ENCODE peak calls at places on chromosome 2, in ten cellular contexts. C is adrenal gland; R is prostate gland; E is psoas muscle; L is H7; P is SJCRH30; D is lower lobe of right lung; V is body of pancreas; J is naive thymus-derived CD4-positive, alpha-beta T cell; G is breast epithelium. S is an unnamed sample. For H3K36me3, the result is how much of the 10 kb centered on the place peaks cover.

GRCh38 chr2:197209742-197210408 is 100.7 kb downstream of the ANKRD44 start:
- DNase-seq in C (no peak), R (no peak), E (no peak), L (no peak), P (no peak), D (peak), V (no peak), J (peak), G (no peak), S (no peak)

GRCh38 chr2:69581774-69582581 is 61.6 kb downstream of the AAK1 start:
- DNase-seq in C (peak), R (no peak), E (no peak), L (no peak), P (peak), D (peak), V (peak), J (peak), G (no peak), S (no peak)

GRCh38 chr2:233477548-233478433 is 88.8 kb downstream of the USP40 start:
- DNase-seq in C (no peak), R (no peak), E (peak), L (peak), P (no peak), D (no peak), V (no peak), J (no peak), G (no peak), S (no peak)

GRCh38 chr2:182761903-182762302 is 45.8 kb downstream of the DNAJC10 start:
- DNase-seq in C (peak), R (no peak), E (no peak), L (no peak), P (no peak), D (no peak), V (no peak), J (no peak), G (no peak), S (no peak)

GRCh38 chr2:9230051-9230802 is 23.6 kb downstream of the ASAP2 start:
- DNase-seq in C (no peak), R (no peak), E (peak), L (no peak), P (no peak), D (no peak), V (no peak), J (no peak), G (no peak), S (no peak)

GRCh38 chr2:60463249-60463648 is 90.2 kb downstream of the BCL11A start:
- DNase-seq in C (peak), R (no peak), E (no peak), L (no peak), P (no peak), D (no peak), V (no peak), J (no peak), G (no peak), S (no peak)

GRCh38 chr2:9004338-9005204 is 1.1 kb upstream of the MBOAT2 start:
- DNase-seq in C (no peak), R (no peak), E (no peak), L (no peak), P (peak), D (no peak), V (no peak), J (no peak), G (no peak), S (no peak)

GRCh38 chr2:238106698-238107524 is 6.8 kb downstream of the ESPNL start:
- DNase-seq in C (no peak), R (no peak), E (peak), L (peak), P (peak), D (peak), V (peak), J (no peak), G (peak), S (peak)

GRCh38 chr2:85920810-85921545 is 32.2 kb upstream of the ST3GAL5 start:
- DNase-seq in C (no peak), R (no peak), E (no peak), L (no peak), P (peak), D (no peak), V (no peak), J (no peak), G (no peak), S (no peak)

GRCh38 chr2:235508371-235509160 is 14.7 kb downstream of the AGAP1 start:
- DNase-seq in C (no peak), R (no peak), E (no peak), L (no peak), P (no peak), D (no peak), V (no peak), J (no peak), G (no peak), S (peak)

GRCh38 chr2:207474871-207475485 is 54.8 kb upstream of the CREB1 start:
- DNase-seq in C (peak), R (peak), E (no peak), L (no peak), P (peak), D (no peak), V (peak), J (peak), G (no peak), S (no peak)

GRCh38 chr2:178403671-178404379 is 47.1 kb downstream of the PRKRA start:
- DNase-seq in C (no peak), R (no peak), E (no peak), L (no peak), P (peak), D (no peak), V (no peak), J (no peak), G (no peak), S (no peak)

GRCh38 chr2:152622228-152622627 is 95.0 kb downstream of the PRPF40A start:
- DNase-seq in C (no peak), R (no peak), E (no peak), L (no peak), P (no peak), D (no peak), V (no peak), J (no peak), G (no peak), S (no peak)

GRCh38 chr2:168210898-168211570 is 36.4 kb downstream of the STK39 start:
- DNase-seq in C (no peak), R (peak), E (no peak), L (no peak), P (no peak), D (no peak), V (no peak), J (no peak), G (no peak), S (no peak)

GRCh38 chr2:102724016-102724490 is 37.8 kb upstream of the TMEM182 start:
- DNase-seq in C (no peak), R (no peak), E (no peak), L (no peak), P (no peak), D (no peak), V (no peak), J (no peak), G (no peak), S (no peak)
- H3K36me3 ChIP-seq in C (under half), R (under half), E (under half), L (under half), P (under half), D (half or more), V (under half), J (under half), G (under half), S (under half)

DNA sequence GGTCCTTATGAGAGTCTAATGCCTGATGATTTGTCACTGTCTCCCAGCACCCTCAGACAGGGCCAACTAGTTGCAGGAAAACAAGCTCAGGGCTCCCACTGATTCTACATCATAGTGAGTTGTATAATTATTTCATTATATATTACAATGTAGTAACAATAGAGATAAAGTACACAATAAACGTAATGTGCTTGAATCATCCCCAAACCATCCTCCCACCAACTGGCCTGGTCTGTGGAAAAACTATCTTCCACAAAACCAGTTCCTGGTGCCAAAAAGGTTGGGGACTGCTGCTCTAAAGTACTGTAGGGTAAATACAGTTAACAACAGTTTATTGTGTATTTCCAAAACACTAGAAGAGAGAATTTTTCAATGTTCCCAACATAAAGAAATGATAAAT is 91.8 kb upstream of the TFCP2L1 start:
- DNase-seq in C (no peak), R (no peak), E (no peak), L (no peak), P (no peak), D (no peak), V (no peak), J (no peak), G (no peak), S (no peak)
- H3K36me3 ChIP-seq in C (half or more), R (under half), E (under half), L (under half), P (under half), D (half or more), V (under half), J (under half), G (under half), S (under half)

GRCh38 chr2:216118474-216118873 is 9.3 kb downstream of the XRCC5 start:
- DNase-seq in C (no peak), R (no peak), E (no peak), L (no peak), P (no peak), D (no peak), V (no peak), J (no peak), G (no peak), S (no peak)
- H3K36me3 ChIP-seq in C (half or more), R (under half), E (under half), L (half or more), P (half or more), D (half or more), V (under half), J (under half), G (under half), S (half or more)

GRCh38 chr2:20267529-20267928 is 42.6 kb upstream of the SDC1 start:
- DNase-seq in C (no peak), R (no peak), E (no peak), L (no peak), P (no peak), D (no peak), V (no peak), J (no peak), G (no peak), S (no peak)

DNA sequence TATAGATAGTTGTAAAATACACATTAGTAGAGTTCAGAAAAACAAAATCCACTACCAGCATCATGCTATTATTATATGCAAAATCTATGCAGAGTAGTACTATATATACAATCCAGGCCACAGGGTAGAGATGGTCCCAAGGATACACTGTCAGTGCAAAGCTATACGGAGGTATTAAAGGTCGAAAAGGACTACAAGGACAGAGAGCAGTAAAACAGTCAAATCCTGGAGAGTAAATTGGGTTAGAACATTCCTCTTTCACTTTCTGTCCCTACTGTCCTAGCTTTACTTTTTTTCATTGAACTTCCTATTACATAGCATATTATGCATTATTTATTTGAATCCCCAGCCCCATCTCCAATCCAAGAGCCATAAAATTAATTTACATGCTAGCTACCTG is 39.7 kb upstream of the SDC1 start:
- DNase-seq in C (no peak), R (no peak), E (no peak), L (no peak), P (no peak), D (no peak), V (no peak), J (no peak), G (no peak), S (no peak)
- H3K36me3 ChIP-seq in C (under half), R (under half), E (under half), L (under half), P (half or more), D (half or more), V (under half), J (under half), G (under half), S (under half)

DNA sequence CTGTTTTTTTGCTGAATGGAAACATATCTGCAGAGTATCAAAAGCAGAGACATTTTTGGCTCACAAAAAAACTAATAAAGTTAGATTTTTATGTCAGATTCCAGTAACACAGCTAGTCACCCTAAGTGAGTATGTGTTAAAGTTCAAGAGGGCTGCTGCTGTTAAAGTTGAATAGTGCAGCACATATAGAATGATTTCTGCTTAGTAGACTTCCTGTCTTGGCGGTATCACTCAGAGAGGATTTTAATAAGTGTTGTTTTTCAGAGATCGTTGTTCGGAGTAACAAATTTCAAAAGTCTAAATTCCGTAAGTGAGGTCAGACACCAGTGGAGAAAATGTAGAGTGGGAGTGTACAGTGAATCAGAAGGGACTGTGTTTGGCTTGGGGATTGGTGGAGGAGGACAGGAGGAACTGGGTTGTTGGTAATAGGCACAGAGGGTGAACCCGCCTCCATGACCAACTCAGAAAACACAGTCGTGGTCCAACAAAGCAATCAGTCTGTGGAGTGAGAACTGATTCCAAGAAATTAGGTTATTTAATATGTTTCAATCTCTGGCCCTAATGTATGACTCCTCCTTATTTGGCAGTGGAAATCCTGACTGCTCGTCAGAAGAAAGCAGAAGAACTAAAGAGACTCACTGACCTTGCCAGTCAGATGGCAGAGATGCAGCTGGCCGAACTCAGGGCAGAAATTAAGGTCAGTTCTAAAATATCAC is 43.0 kb downstream of the KCTD18 start:
- DNase-seq in C (peak), R (no peak), E (peak), L (no peak), P (no peak), D (no peak), V (no peak), J (peak), G (no peak), S (no peak)
- H3K36me3 ChIP-seq in C (under half), R (under half), E (under half), L (under half), P (half or more), D (half or more), V (under half), J (under half), G (under half), S (under half)

GRCh38 chr2:70684846-70685622 is 83.0 kb downstream of the ADD2 start:
- DNase-seq in C (no peak), R (no peak), E (no peak), L (no peak), P (no peak), D (no peak), V (no peak), J (no peak), G (no peak), S (no peak)

GRCh38 chr2:70688427-70688826 is 79.6 kb downstream of the ADD2 start:
- DNase-seq in C (no peak), R (no peak), E (no peak), L (no peak), P (no peak), D (no peak), V (no peak), J (no peak), G (no peak), S (no peak)

GRCh38 chr2:70686577-70687460 is 81.2 kb downstream of the ADD2 start:
- DNase-seq in C (peak), R (no peak), E (no peak), L (peak), P (peak), D (no peak), V (no peak), J (no peak), G (no peak), S (no peak)

GRCh38 chr2:70685771-70686171 is 82.2 kb downstream of the ADD2 start:
- DNase-seq in C (no peak), R (no peak), E (no peak), L (no peak), P (no peak), D (no peak), V (no peak), J (no peak), G (no peak), S (no peak)

GRCh38 chr2:70687461-70687795 is 80.6 kb downstream of the ADD2 start:
- DNase-seq in C (no peak), R (no peak), E (no peak), L (no peak), P (no peak), D (no peak), V (no peak), J (no peak), G (no peak), S (no peak)
- H3K36me3 ChIP-seq in C (under half), R (under half), E (under half), L (half or more), P (under half), D (under half), V (under half), J (under half), G (under half), S (under half)

GRCh38 chr2:99386011-99386410 is 48.8 kb downstream of the EIF5B start:
- DNase-seq in C (no peak), R (no peak), E (no peak), L (no peak), P (no peak), D (no peak), V (no peak), J (no peak), G (no peak), S (no peak)

GRCh38 chr2:99389371-99389770 is 52.2 kb downstream of the EIF5B start:
- DNase-seq in C (no peak), R (no peak), E (no peak), L (no peak), P (no peak), D (no peak), V (no peak), J (no peak), G (no peak), S (no peak)

GRCh38 chr2:99395589-99396130 is 58.5 kb downstream of the EIF5B start:
- DNase-seq in C (no peak), R (no peak), E (no peak), L (no peak), P (no peak), D (no peak), V (no peak), J (no peak), G (no peak), S (no peak)

GRCh38 chr2:99388892-99389291 is 51.7 kb downstream of the EIF5B start:
- DNase-seq in C (no peak), R (no peak), E (no peak), L (no peak), P (no peak), D (no peak), V (no peak), J (no peak), G (no peak), S (no peak)

GRCh38 chr2:99389946-99390345 is 52.8 kb downstream of the EIF5B start:
- DNase-seq in C (no peak), R (no peak), E (no peak), L (no peak), P (no peak), D (no peak), V (no peak), J (no peak), G (no peak), S (no peak)
- H3K36me3 ChIP-seq in C (under half), R (under half), E (under half), L (under half), P (under half), D (half or more), V (under half), J (under half), G (under half), S (under half)

GRCh38 chr2:218540015-218540414 is 28.1 kb downstream of the USP37 start:
- DNase-seq in C (no peak), R (no peak), E (no peak), L (no peak), P (no peak), D (no peak), V (no peak), J (no peak), G (no peak), S (no peak)
- H3K36me3 ChIP-seq in C (half or more), R (under half), E (under half), L (under half), P (under half), D (half or more), V (under half), J (under half), G (under half), S (under half)

DNA sequence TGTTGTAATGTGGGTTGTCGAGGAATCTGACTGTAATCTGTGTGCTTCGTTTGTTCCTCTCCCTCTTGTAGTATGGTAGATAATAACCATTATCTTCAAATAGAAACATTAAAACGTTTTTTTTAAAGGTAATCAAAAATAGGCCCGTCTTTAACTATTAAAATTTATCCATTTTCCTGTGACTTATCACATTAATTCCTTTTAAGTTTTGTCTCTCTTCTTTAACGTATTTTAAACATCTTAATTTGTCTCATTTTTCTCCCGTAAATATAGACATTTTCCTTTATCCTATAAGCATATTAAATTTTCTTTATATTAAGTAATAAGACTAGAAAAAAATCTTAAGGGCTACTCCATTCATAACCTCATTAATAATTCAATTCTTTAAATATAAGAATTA is 41.3 kb downstream of the EIF2AK3 start:
- DNase-seq in C (no peak), R (no peak), E (no peak), L (no peak), P (no peak), D (no peak), V (no peak), J (no peak), G (no peak), S (no peak)
- H3K36me3 ChIP-seq in C (under half), R (under half), E (under half), L (under half), P (half or more), D (half or more), V (under half), J (under half), G (under half), S (under half)